ENCODE peak calls at places on chromosomes 4 and X, in five cellular contexts. Z is caudate nucleus; N is nephron progenitor cell; F is glutamatergic neuron; L is activated CD4-positive, alpha-beta T cell treated with anti-CD3 and anti-CD28 coated beads, Interleukin-2, amount 50 U/mL, for 4 hours. O is an unnamed sample.

GRCh38 chrX:129773649-129774458 is 5.9 kb upstream of the SASH3 start:
- DNase-seq in Z (no peak), N (no peak), F (no peak), L (no peak), O (no peak)

GRCh38 chr4:2591189-2591588 is 54.7 kb downstream of the FAM193A start:
- DNase-seq in Z (no peak), N (no peak), F (peak), L (no peak), O (no peak)

GRCh38 chrX:18961686-18962085 is 22.2 kb downstream of the PHKA2 start:
- DNase-seq in Z (no peak), N (no peak), F (no peak), L (no peak), O (no peak)

GRCh38 chrX:109966246-109966645 is 36.7 kb upstream of the TMEM164 start:
- DNase-seq in Z (no peak), N (no peak), F (no peak), L (no peak), O (no peak)

GRCh38 chr4:177964061-177964460 is 521.8 kb upstream of the AGA start:
- DNase-seq in Z (no peak), N (no peak), F (no peak), L (no peak), O (no peak)

GRCh38 chr4:156771171-156771837 is 200.3 kb downstream of the PDGFC start:
- DNase-seq in Z (peak), N (peak), F (no peak), L (no peak), O (peak)

GRCh38 chr4:138035781-138036258 is 206.3 kb downstream of the SLC7A11 start:
- DNase-seq in Z (no peak), N (peak), F (no peak), L (no peak), O (no peak)

GRCh38 chrX:13774696-13775095 is 40.1 kb downstream of the OFD1 start:
- DNase-seq in Z (no peak), N (no peak), F (no peak), L (no peak), O (no peak)

GRCh38 chr4:139651282-139652194 is 14.1 kb upstream of the MGST2 start:
- DNase-seq in Z (peak), N (peak), F (peak), L (peak), O (peak)

GRCh38 chr4:1541449-1542225 is 135.4 kb upstream of the NKX1-1 start:
- DNase-seq in Z (no peak), N (no peak), F (no peak), L (no peak), O (no peak)